ENCODE peak calls at places on chromosomes 11 and 22, in nine cellular contexts. G is tibial nerve; R is tibial artery; Z is heart right ventricle; J is sigmoid colon; F is RWPE1; X is NB4; V is astrocyte of the spinal cord; U is CD8-positive, alpha-beta T cell. Y is an unnamed sample.

GRCh38 chr22:40705918-40706682 is 26.8 kb downstream of the MCHR1 start:
- DNase-seq in G (no peak), R (no peak), Z (no peak), J (no peak), F (no peak), X (no peak), V (no peak), U (no peak), Y (no peak)

GRCh38 chr11:68839953-68840641 is 1.6 kb downstream of the CPT1A start:
- DNase-seq in G (no peak), R (no peak), Z (no peak), J (no peak), F (peak), X (peak), V (peak), U (no peak), Y (no peak)

GRCh38 chr11:18771266-18772035 is 20.1 kb downstream of the PTPN5 start:
- DNase-seq in G (no peak), R (no peak), Z (no peak), J (no peak), F (no peak), X (no peak), V (no peak), U (no peak), Y (no peak)

GRCh38 chr11:97965849-97966646 is 1054.7 kb upstream of the CNTN5 start:
- DNase-seq in G (no peak), R (no peak), Z (no peak), J (no peak), F (peak), X (no peak), V (peak), U (no peak), Y (no peak)

GRCh38 chr11:130112071-130112830 is 42.6 kb downstream of the APLP2 start:
- DNase-seq in G (no peak), R (no peak), Z (no peak), J (no peak), F (no peak), X (no peak), V (peak), U (no peak), Y (no peak)

GRCh38 chr22:50483977-50484853 is 2.4 kb upstream of the MIOX start:
- DNase-seq in G (no peak), R (no peak), Z (no peak), J (no peak), F (no peak), X (no peak), V (no peak), U (no peak), Y (no peak)

GRCh38 chr22:36998620-36999351 is 20.5 kb downstream of the TST start:
- DNase-seq in G (no peak), R (no peak), Z (no peak), J (no peak), F (peak), X (no peak), V (no peak), U (no peak), Y (no peak)

GRCh38 chr11:117826832-117827231 is 2.3 kb upstream of the FXYD2 start:
- DNase-seq in G (no peak), R (no peak), Z (no peak), J (no peak), F (no peak), X (no peak), V (no peak), U (no peak), Y (no peak)

GRCh38 chr11:16381177-16381576 is 24.8 kb upstream of the SOX6 start:
- DNase-seq in G (no peak), R (no peak), Z (no peak), J (no peak), F (no peak), X (no peak), V (no peak), U (no peak), Y (no peak)

GRCh38 chr22:44705022-44705297 is 3.0 kb downstream of the PRR5 start:
- DNase-seq in G (no peak), R (no peak), Z (no peak), J (no peak), F (no peak), X (no peak), V (no peak), U (no peak), Y (no peak)

GRCh38 chr11:102762414-102762813 is 18.0 kb downstream of the MMP10 start:
- DNase-seq in G (no peak), R (no peak), Z (no peak), J (no peak), F (peak), X (no peak), V (peak), U (no peak), Y (no peak)

GRCh38 chr11:103055174-103055890 is 36.6 kb downstream of the DCUN1D5 start:
- DNase-seq in G (no peak), R (no peak), Z (no peak), J (no peak), F (peak), X (peak), V (peak), U (no peak), Y (peak)

GRCh38 chr11:110989734-110990133 is 255.8 kb upstream of the POU2AF2 start:
- DNase-seq in G (peak), R (no peak), Z (no peak), J (peak), F (no peak), X (peak), V (no peak), U (no peak), Y (no peak)

GRCh38 chr22:33057363-33057995 is 702 bp downstream of the SYN3 start:
- DNase-seq in G (no peak), R (no peak), Z (no peak), J (no peak), F (no peak), X (no peak), V (no peak), U (no peak), Y (no peak)

GRCh38 chr11:1158681-1159525 is 1.1 kb downstream of the MUC5AC start:
- DNase-seq in G (no peak), R (peak), Z (no peak), J (no peak), F (no peak), X (no peak), V (no peak), U (no peak), Y (peak)

GRCh38 chr11:71580057-71581003 is 2.3 kb downstream of the KRTAP5-11 start:
- DNase-seq in G (peak), R (no peak), Z (no peak), J (peak), F (peak), X (peak), V (peak), U (no peak), Y (peak)

GRCh38 chr11:87281496-87281895 is 243.8 kb downstream of the TMEM135 start:
- DNase-seq in G (peak), R (no peak), Z (no peak), J (no peak), F (peak), X (peak), V (peak), U (no peak), Y (no peak)

GRCh38 chr11:116166788-116167465 is 605.9 kb downstream of the BUD13 start:
- DNase-seq in G (no peak), R (no peak), Z (no peak), J (no peak), F (no peak), X (no peak), V (no peak), U (no peak), Y (no peak)

GRCh38 chr11:2558402-2558801 is 113.6 kb downstream of the KCNQ1 start:
- DNase-seq in G (no peak), R (peak), Z (peak), J (peak), F (no peak), X (no peak), V (no peak), U (no peak), Y (no peak)

GRCh38 chr11:13277719-13278619 is at the start of gene BMAL1:
- DNase-seq in G (no peak), R (peak), Z (peak), J (peak), F (peak), X (peak), V (peak), U (peak), Y (peak)

GRCh38 chr11:134406264-134407185 is 5.5 kb downstream of the B3GAT1 start:
- DNase-seq in G (no peak), R (no peak), Z (no peak), J (no peak), F (peak), X (no peak), V (no peak), U (no peak), Y (no peak)

GRCh38 chr11:132942611-132943324 is 589.5 kb downstream of the OPCML start:
- DNase-seq in G (no peak), R (no peak), Z (no peak), J (no peak), F (no peak), X (no peak), V (no peak), U (no peak), Y (no peak)

GRCh38 chr11:67355023-67355793 is 1.9 kb upstream of the POLD4 start:
- DNase-seq in G (no peak), R (peak), Z (no peak), J (peak), F (no peak), X (no peak), V (no peak), U (no peak), Y (peak)

GRCh38 chr22:46042786-46043185 is 65.8 kb upstream of the WNT7B start:
- DNase-seq in G (no peak), R (peak), Z (no peak), J (peak), F (no peak), X (no peak), V (no peak), U (no peak), Y (no peak)

DNA sequence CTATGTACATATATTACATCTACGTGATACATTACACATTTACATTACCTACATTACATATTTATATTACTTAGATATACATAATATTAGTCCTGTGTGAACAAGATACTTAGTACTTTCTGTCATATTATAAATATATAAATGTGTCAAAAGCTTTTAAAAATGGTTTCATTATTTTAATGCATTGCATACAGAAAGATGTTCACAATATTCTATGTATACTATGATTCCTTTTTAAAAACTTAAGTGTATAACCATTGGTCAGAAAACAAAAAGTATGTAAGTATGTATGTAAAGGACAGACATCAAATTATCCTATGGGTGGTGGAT is 647 bp upstream of the ZW10 start:
- DNase-seq in G (no peak), R (no peak), Z (no peak), J (no peak), F (no peak), X (no peak), V (no peak), U (no peak), Y (no peak)
- TF ChIP-seq CTCF in G (no peak), R (no peak), Z (no peak), J (no peak), F (peak), X (no peak), V (no peak), U (peak), Y (no peak)

DNA sequence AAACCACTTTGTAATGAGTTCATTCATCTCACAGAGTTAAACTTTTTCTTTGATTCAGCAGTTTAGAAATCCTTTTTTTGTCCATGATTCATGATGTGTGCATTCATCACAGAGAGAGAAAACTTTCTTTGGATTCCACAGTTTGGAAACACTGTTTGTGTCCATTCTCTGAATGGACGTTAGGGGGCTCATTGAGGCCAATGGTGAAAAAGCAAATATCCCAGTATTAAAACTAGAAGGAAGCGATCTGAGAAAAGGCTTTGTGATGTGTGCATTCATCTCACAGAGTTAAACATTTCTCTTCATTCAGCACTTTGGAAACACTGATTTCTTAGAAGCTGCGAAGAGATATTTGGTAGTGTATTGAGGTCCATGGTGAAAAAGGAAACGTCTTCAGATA is 155.6 kb upstream of the TRIM48 start:
- DNase-seq in G (no peak), R (no peak), Z (no peak), J (no peak), F (no peak), X (peak), V (no peak), U (no peak), Y (no peak)
- TF ChIP-seq CTCF in G (no peak), R (no peak), Z (no peak), J (no peak), F (no peak), X (peak), V (no peak), U (no peak), Y (no peak)

DNA sequence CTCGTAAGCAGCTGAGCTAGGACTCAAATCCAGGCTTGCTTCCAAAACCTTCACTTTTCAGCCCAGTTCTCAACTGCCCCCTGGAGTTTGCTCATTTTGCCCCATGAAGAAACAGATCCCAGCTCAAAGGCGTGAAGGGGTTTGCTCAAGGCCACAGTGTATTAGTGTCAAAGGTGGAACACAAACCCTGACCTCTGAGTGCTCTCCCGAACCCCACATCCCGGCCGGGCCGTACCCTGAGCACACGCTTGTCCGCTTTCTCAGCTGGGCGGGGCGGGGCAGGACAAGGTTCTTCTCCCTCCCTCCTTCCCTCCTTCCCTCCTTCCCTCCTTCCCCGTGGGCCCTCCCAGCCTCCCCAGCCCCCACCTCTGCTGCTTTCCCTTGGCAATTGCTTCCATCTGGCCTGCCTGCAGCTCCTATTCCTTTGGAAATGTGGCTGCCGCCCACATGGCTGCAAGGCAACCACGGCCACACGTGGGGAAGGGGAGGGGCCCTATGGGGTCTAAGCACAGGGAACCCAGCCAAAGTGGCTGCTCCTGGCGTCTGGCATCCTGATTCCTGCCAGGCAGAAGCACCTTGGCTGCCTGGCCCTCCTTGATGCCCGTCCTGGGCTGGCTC is 4.1 kb downstream of the ST3GAL4 start:
- DNase-seq in G (peak), R (peak), Z (peak), J (peak), F (no peak), X (peak), V (peak), U (no peak), Y (no peak)
- TF ChIP-seq CTCF in G (no peak), R (no peak), Z (no peak), J (no peak), F (no peak), X (no peak), V (peak), U (no peak), Y (no peak)

GRCh38 chr11:6297831-6298230 is 22.5 kb downstream of the CAVIN3 start:
- DNase-seq in G (peak), R (no peak), Z (no peak), J (no peak), F (peak), X (no peak), V (no peak), U (no peak), Y (no peak)

GRCh38 chr11:6301096-6301495 is 19.2 kb downstream of the CAVIN3 start:
- DNase-seq in G (no peak), R (no peak), Z (no peak), J (no peak), F (no peak), X (no peak), V (no peak), U (no peak), Y (no peak)

GRCh38 chr11:6300325-6300724 is 20.0 kb downstream of the CAVIN3 start:
- DNase-seq in G (no peak), R (no peak), Z (no peak), J (no peak), F (no peak), X (no peak), V (no peak), U (no peak), Y (no peak)

GRCh38 chr11:6303657-6304056 is 16.6 kb downstream of the CAVIN3 start:
- DNase-seq in G (no peak), R (no peak), Z (no peak), J (no peak), F (no peak), X (no peak), V (no peak), U (no peak), Y (no peak)

DNA sequence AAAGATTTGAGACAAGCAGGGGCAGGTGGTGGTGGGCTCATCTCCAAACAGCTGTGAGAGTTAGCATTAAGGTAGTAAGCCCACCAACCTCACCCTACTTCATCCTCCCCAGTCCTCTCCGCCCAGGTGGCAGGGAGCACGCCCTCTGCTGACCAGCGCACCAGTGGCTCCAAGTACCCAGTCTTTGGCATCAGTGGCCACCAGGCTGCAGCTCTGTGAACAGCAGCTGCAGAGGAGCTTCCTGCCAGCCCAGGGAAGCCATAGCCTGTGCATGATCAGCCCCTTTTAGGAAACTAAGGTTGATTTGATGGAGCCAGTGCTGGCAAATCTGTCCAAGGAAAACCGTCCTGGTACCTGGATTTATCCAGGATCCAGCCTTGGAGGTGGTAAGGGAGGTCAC is 21.7 kb downstream of the CAVIN3 start:
- DNase-seq in G (no peak), R (no peak), Z (peak), J (no peak), F (peak), X (peak), V (no peak), U (no peak), Y (no peak)
- TF ChIP-seq CTCF in G (peak), R (peak), Z (peak), J (peak), F (no peak), X (peak), V (peak), U (no peak), Y (peak)

DNA sequence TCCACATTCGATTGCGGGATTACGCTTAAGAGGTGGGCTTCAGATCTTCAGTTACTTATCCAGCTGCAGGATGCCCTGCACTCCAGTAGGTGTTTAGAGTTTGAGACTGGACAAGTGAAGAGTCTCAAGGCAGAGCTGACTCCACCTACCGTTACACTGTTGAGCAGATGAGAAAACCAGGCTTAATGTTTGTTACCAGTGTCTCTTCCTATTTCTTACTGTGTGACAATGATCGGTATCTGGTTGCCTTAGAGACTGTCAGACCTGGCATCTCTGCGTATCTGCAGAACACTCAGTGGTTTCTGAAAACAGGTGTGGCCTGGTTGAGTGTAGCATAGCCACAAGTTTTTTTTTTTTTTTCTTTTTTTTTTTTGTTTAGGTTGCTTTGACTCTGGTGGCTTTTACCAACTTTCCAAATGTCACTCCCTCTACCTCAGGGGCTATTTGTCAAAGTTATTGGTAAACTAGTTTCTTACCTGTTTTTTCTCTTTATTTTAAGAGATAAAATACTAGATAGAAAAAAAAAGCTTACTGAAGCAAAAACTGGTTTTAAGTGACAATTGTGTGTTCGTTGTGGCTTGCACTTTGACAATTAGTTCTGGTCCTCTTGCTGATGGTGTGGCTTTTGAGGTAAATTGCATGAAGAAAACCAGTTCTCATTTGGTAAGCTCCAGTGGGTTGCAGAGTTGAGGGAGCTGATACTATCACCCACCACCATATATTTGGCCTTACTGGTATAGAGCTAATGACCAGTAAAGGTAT is 284.8 kb downstream of the ETS1 start:
- DNase-seq in G (no peak), R (no peak), Z (no peak), J (no peak), F (no peak), X (no peak), V (no peak), U (peak), Y (no peak)
- TF ChIP-seq CTCF in G (no peak), R (no peak), Z (no peak), J (no peak), F (no peak), X (no peak), V (no peak), U (no peak), Y (no peak)

GRCh38 chr11:120798854-120799253 is 225.0 kb upstream of the TBCEL start:
- DNase-seq in G (no peak), R (no peak), Z (no peak), J (no peak), F (no peak), X (no peak), V (peak), U (no peak), Y (no peak)
- TF ChIP-seq CTCF in G (no peak), R (no peak), Z (no peak), J (no peak), F (no peak), X (no peak), V (no peak), U (no peak), Y (no peak)

GRCh38 chr22:26134654-26135330 is 34.5 kb upstream of the SEZ6L start:
- DNase-seq in G (no peak), R (no peak), Z (no peak), J (no peak), F (no peak), X (peak), V (no peak), U (no peak), Y (no peak)
- TF ChIP-seq CTCF in G (no peak), R (no peak), Z (no peak), J (no peak), F (no peak), X (peak), V (peak), U (no peak), Y (peak)

GRCh38 chr11:49303080-49303479 is 94.7 kb upstream of the FOLH1 start:
- DNase-seq in G (no peak), R (no peak), Z (no peak), J (no peak), F (no peak), X (no peak), V (no peak), U (no peak), Y (no peak)

DNA sequence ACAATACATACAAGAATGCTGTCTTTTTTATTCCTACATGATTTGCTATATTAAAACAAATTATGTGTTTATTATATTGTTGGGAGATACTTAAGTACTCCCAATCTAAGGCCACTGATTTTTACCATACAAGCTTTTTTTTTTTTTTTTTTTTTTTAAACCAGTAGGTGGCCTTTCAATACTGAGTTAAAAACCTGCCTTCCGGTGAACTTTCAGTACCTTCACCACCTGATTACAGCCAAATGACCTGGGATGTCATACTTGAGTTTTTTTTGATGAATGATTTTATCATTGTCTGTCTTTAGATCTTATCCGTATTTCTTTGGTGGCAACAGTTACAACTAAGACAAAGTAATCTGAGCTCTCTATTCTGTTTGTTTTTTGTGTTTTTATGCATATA is 94.0 kb upstream of the FOLH1 start:
- DNase-seq in G (no peak), R (no peak), Z (no peak), J (no peak), F (no peak), X (no peak), V (no peak), U (no peak), Y (no peak)
- TF ChIP-seq CTCF in G (no peak), R (no peak), Z (no peak), J (no peak), F (no peak), X (no peak), V (no peak), U (no peak), Y (no peak)